ENCODE peak calls at places on chromosomes 16 and 17, in ten cellular contexts. I, Q, L, Y, C, T, S, U, H and W are unnamed samples.

GRCh38 chr16:8953064-8953463 is 10.6 kb downstream of the USP7 start:
- DNase-seq in I (no peak), T (no peak), L (no peak), Q (no peak), H (no peak), U (no peak), S (no peak), C (no peak), Y (no peak), W (no peak)

GRCh38 chr16:81415757-81416156 is 28.9 kb upstream of the CMIP start:
- DNase-seq in Y (peak), Q (peak), L (no peak), I (no peak), H (no peak), C (no peak), S (no peak), T (no peak), U (no peak), W (no peak)

GRCh38 chr16:5449901-5450300 is 352.3 kb upstream of the EEF2KMT start:
- DNase-seq in H (no peak), L (no peak), I (no peak), T (no peak), U (no peak), Q (no peak), S (no peak), Y (no peak), C (no peak), W (no peak)

GRCh38 chr16:69924777-69925191 is 26.4 kb upstream of the CLEC18A start:
- DNase-seq in H (no peak), Q (no peak), T (peak), C (no peak), S (peak), L (peak), Y (no peak), I (peak), U (peak), W (no peak)

GRCh38 chr16:30720086-30720485 is 21.1 kb downstream of the SRCAP start:
- DNase-seq in T (no peak), Q (no peak), I (no peak), S (no peak), H (no peak), L (no peak), U (peak), Y (no peak), C (no peak), W (no peak)

GRCh38 chr17:62668091-62668804 is 40.8 kb downstream of the MRC2 start:
- DNase-seq in C (no peak), Q (no peak), S (peak), L (peak), Y (no peak), H (no peak), U (no peak), T (no peak), I (no peak), W (peak)

GRCh38 chr16:78878570-78878969 is 722.0 kb downstream of the MAF start:
- DNase-seq in H (no peak), U (no peak), Q (no peak), L (no peak), S (no peak), T (no peak), I (no peak), C (no peak), Y (no peak), W (no peak)

GRCh38 chr17:4506180-4506814 is 7.6 kb downstream of the SPNS2 start:
- DNase-seq in Q (no peak), U (peak), L (no peak), Y (no peak), S (no peak), H (no peak), T (no peak), I (no peak), C (no peak), W (no peak)

GRCh38 chr17:81515530-81516041 is 3.0 kb upstream of the ACTG1 start:
- DNase-seq in Q (no peak), I (no peak), T (no peak), L (no peak), C (no peak), S (no peak), H (no peak), Y (no peak), U (peak), W (no peak)

GRCh38 chr16:89918453-89919347 is at the start of gene MC1R:
- DNase-seq in H (no peak), Q (peak), T (peak), U (peak), Y (peak), I (no peak), C (peak), L (no peak), S (peak), W (peak)

GRCh38 chr17:43468746-43469544 is 14.8 kb upstream of the DHX8 start:
- DNase-seq in Q (no peak), H (peak), L (peak), U (no peak), S (peak), C (no peak), I (no peak), Y (no peak), T (peak), W (no peak)

GRCh38 chr17:55444471-55445441 is 23.1 kb upstream of the MMD start:
- DNase-seq in Y (peak), L (no peak), Q (no peak), I (no peak), C (peak), U (no peak), H (peak), S (peak), T (peak), W (no peak)

GRCh38 chr17:17809527-17810373 is 27.0 kb downstream of the SREBF1 start:
- DNase-seq in T (peak), I (no peak), Y (peak), S (no peak), L (no peak), U (peak), Q (peak), C (no peak), H (no peak), W (no peak)

GRCh38 chr16:49961087-49961486 is 63.9 kb upstream of the CNEP1R1 start:
- DNase-seq in H (no peak), Y (no peak), C (no peak), S (peak), I (no peak), Q (no peak), L (peak), U (no peak), T (no peak), W (no peak)

GRCh38 chr17:44069974-44070454 is 521 bp upstream of the G6PC3 start:
- DNase-seq in C (no peak), T (no peak), H (no peak), Q (no peak), L (no peak), U (peak), S (peak), I (no peak), Y (no peak), W (peak)

GRCh38 chr17:80704381-80704819 is 159.8 kb downstream of the RPTOR start:
- DNase-seq in H (no peak), I (no peak), Y (no peak), U (no peak), C (no peak), S (peak), L (no peak), Q (no peak), T (no peak), W (no peak)

GRCh38 chr17:77011173-77012011 is 129.4 kb upstream of the SEC14L1 start:
- DNase-seq in Y (peak), C (peak), L (no peak), I (no peak), Q (peak), S (peak), U (no peak), H (peak), T (peak), W (peak)

GRCh38 chr17:81385320-81386111 is 9.7 kb upstream of the BAHCC1 start:
- DNase-seq in T (no peak), S (no peak), Q (peak), Y (no peak), I (no peak), C (no peak), H (no peak), U (no peak), L (no peak), W (no peak)

GRCh38 chr17:32341141-32341856 is 674 bp downstream of the C17orf75 start:
- DNase-seq in C (peak), L (no peak), Q (no peak), T (no peak), Y (no peak), I (no peak), H (no peak), S (peak), U (no peak), W (peak)

GRCh38 chr17:43020789-43021738 is 1.1 kb downstream of the VAT1 start:
- DNase-seq in L (no peak), H (no peak), T (peak), Y (peak), Q (no peak), U (peak), S (peak), C (peak), I (peak), W (peak)

GRCh38 chr16:69930117-69930776 is 20.9 kb upstream of the CLEC18A start:
- DNase-seq in U (no peak), H (no peak), S (peak), Y (peak), Q (peak), L (no peak), I (peak), C (peak), T (peak), W (peak)

GRCh38 chr17:1894753-1895339 is 65.0 kb downstream of the RPA1 start:
- DNase-seq in T (no peak), U (no peak), L (no peak), S (no peak), Y (no peak), C (no peak), H (no peak), Q (no peak), I (no peak), W (no peak)

GRCh38 chr17:49887086-49887743 is 39.3 kb upstream of the TAC4 start:
- DNase-seq in U (peak), S (no peak), L (no peak), C (no peak), Q (no peak), Y (no peak), H (no peak), T (no peak), I (no peak), W (no peak)

GRCh38 chr16:66273644-66274334 is 92.7 kb upstream of the CDH5 start:
- DNase-seq in H (no peak), Y (no peak), L (no peak), S (peak), C (no peak), U (no peak), Q (no peak), I (no peak), T (no peak), W (no peak)

GRCh38 chr17:265726-266125 is 84.3 kb upstream of the DOC2B start:
- DNase-seq in T (no peak), H (no peak), I (peak), Q (no peak), C (no peak), Y (no peak), U (peak), S (no peak), L (no peak), W (no peak)

GRCh38 chr16:14005335-14005734 is 65.8 kb upstream of the MRTFB start:
- DNase-seq in H (no peak), L (no peak), Q (no peak), Y (no peak), U (peak), I (peak), S (no peak), T (no peak), C (no peak), W (no peak)

GRCh38 chr16:84471966-84472365 is 32.5 kb downstream of the MEAK7 start:
- DNase-seq in L (no peak), S (no peak), Q (no peak), I (no peak), H (no peak), T (no peak), U (no peak), C (no peak), Y (no peak), W (no peak)

GRCh38 chr17:71985111-71986039 is 135.4 kb upstream of the SOX9 start:
- DNase-seq in T (no peak), Y (no peak), U (no peak), Q (no peak), I (no peak), L (no peak), C (peak), H (no peak), S (no peak), W (no peak)

GRCh38 chr17:63854709-63855108 is 12.2 kb upstream of the SMARCD2 start:
- DNase-seq in T (no peak), H (no peak), L (no peak), C (no peak), Y (no peak), U (peak), I (no peak), Q (no peak), S (no peak), W (no peak)

GRCh38 chr17:33874617-33875060 is 380.4 kb upstream of the CCL2 start:
- DNase-seq in Y (no peak), S (no peak), Q (no peak), U (no peak), T (no peak), H (no peak), I (no peak), L (no peak), C (peak), W (no peak)

GRCh38 chr17:7560172-7561027 is 1.3 kb upstream of the SENP3 start:
- DNase-seq in Y (peak), S (peak), T (peak), I (peak), U (peak), C (peak), L (no peak), H (no peak), Q (peak), W (peak)

GRCh38 chr17:50508573-50509460 is 578 bp downstream of the MYCBPAP start:
- DNase-seq in C (no peak), Q (no peak), Y (no peak), U (peak), T (no peak), L (no peak), S (no peak), I (no peak), H (no peak), W (no peak)

GRCh38 chr17:17780941-17781590 is 55.7 kb downstream of the SREBF1 start:
- DNase-seq in C (no peak), H (peak), Q (peak), I (peak), Y (peak), U (peak), S (no peak), L (no peak), T (peak), W (no peak)

GRCh38 chr16:89534147-89534788 is 26.1 kb downstream of the SPG7 start:
- DNase-seq in L (peak), U (no peak), H (no peak), I (no peak), T (no peak), C (peak), S (peak), Y (no peak), Q (no peak), W (peak)

GRCh38 chr17:81139965-81140364 is 25.3 kb upstream of the PVALEF start:
- DNase-seq in H (no peak), U (no peak), Q (no peak), Y (no peak), C (no peak), I (no peak), T (no peak), L (no peak), S (no peak), W (no peak)

DNA sequence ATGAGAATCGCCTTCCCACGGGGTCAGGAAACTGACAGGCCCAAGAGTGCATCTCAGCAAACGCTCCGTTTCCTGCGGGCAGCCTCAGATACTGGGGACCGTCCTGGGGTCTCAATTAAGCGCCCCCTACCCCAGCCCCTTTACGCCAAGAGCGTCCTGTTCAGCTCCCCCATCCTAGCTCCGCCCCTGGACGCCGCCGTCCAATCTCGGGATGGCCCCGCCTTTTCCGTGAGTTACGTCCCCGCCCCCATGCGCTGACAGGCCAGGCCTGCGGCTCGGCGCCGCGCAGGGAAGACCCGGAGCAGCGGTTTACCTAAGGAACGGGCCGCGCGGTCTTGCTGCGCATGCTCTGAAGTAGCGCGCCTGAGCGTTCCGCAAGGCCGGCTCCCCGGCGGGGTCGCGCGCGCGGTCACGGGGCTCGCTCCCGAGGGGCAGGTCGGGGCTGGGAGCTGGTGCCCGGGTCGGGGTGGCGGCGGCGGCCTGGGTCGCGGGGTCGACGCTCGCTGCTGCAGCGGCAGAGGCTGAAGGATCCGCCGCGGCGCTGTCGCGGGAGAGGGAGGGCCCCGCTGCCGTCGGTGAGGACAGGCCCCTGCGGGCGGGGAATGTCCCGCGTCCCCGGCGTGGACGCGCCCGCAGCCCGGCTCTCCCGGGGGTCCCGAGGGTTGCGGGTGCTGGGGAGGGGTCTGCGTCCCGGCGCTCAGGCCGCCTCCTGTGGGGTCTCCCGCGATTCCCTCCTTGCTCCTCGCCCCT is at the start of gene FLYWCH1:
- DNase-seq in I (peak), Q (peak), C (peak), S (peak), U (peak), H (peak), T (peak), L (peak), Y (peak), W (peak)
- TF ChIP-seq CTCF in I (no peak), Q (no peak), C (no peak), S (no peak), U (no peak), H (no peak), T (no peak), L (no peak), Y (peak), W (no peak)

DNA sequence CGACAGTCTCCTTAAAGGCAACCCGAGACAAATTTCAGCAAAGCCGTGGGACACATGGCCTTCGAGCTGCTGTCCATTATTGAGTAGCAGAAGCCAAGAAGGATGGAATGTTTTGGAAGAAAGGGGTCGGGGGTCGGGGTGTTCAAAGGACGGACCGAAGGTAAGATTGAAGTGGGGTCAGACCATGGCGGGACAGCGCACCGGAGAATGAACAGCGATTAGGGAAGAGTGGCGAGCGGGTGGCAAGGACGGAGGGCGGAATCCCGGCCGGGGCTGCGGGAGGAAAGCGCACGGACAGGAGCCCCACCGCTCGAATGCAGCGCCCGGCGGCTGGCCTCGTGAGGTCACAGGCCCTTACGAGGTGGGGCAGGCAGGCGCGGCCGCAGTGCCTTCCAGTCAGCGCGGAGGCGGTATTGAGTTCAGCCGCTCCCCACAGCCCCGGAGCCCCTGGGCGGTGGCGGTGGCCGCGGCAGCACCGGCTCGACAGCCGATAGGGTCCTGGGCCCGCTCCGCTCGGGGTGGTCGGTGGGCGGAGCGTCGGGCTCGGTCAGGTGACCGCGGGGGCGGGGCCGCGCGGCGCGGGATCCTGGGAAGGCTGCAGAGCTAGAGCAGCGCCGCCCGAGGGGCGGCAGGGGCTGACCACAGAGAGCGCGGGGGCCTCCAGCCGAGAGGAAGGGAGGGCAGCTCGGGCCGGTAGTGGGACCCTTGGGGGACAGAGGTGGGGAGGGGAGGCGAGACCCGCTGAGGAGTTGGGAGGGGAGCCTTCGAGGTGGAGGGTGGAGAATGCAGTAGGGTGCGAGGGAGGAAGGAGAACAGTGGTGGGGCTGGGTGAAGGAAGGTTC is at the start of gene EFCAB13:
- DNase-seq in L (no peak), C (peak), I (peak), H (no peak), Q (peak), U (peak), T (peak), S (peak), Y (peak), W (peak)
- TF ChIP-seq CTCF in L (peak), C (no peak), I (peak), H (no peak), Q (peak), U (peak), T (no peak), S (peak), Y (peak), W (no peak)

DNA sequence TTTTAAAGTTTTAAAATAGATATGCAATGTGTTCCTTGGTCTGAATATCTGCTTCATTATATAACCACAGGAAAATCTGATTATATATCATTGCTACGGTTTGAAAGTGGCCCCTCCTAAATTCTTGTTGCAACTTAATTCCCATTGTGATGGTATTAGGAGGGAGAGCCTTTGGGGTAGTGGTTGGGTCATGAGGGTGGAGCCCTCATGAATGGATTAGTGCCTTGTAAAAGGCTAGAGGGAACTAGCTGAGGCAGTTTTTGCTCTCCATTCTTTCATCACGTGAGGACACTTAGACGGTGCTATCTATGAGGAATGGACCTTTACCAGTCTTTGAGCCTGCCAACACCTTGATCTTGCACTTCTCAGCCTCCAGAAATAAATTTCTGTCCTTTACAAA is 7.6 kb downstream of the ABCA6 start:
- DNase-seq in Q (no peak), C (no peak), Y (peak), T (no peak), S (no peak), I (no peak), L (no peak), U (no peak), H (no peak), W (no peak)
- TF ChIP-seq CTCF in Q (no peak), C (no peak), Y (no peak), T (no peak), S (no peak), I (no peak), L (no peak), U (no peak), H (no peak), W (no peak)

DNA sequence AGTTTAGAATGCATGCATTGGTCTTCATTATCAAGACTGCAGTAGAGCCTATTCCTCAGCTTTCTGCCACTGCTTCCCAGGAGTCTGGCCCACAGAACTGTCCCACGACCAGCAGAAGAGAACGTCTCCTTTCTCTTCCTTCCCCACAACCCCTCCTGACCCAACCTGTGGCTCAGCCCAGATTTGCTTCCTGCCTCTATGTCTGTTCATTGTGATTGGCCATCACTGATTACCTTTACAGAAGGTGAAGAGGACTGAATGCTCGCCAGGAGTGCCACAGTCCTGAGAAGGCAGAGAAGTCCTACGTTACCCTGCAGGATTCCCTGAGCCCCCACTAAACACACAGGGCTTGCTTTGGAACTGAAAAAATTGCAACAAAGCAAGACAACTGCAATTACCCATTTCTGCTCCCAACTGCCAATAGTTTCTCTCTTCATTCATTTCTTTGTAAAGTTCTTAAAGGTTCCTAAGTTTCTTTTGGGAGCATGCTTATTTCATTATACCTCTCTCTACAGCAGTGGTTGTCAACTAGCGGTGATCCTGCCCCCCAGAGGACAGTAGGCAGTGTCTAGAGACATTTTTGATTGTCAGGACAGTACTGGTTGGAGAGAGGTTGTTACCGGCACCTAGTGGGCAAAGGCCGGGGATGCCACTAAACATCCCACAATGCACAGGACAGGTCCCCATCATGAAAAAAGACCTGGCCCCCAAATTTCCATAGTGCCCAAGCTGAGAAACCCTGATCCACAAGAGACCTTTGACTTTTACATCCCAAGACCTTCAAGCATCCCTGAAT is 4.5 kb upstream of the NAT9 start:
- DNase-seq in S (no peak), U (no peak), H (no peak), I (no peak), C (no peak), L (no peak), T (no peak), Y (peak), Q (no peak), W (peak)
- TF ChIP-seq CTCF in S (no peak), U (peak), H (peak), I (no peak), C (no peak), L (peak), T (peak), Y (peak), Q (peak), W (peak)

GRCh38 chr17:48056879-48057278 is 8.7 kb downstream of the NFE2L1 start:
- DNase-seq in Q (no peak), I (no peak), L (no peak), H (no peak), C (no peak), Y (no peak), S (no peak), U (no peak), T (no peak), W (no peak)
- TF ChIP-seq CTCF in Q (no peak), I (no peak), L (no peak), H (no peak), C (no peak), Y (no peak), S (no peak), U (no peak), T (no peak), W (no peak)